ENCODE peak calls at places on chromosomes 11 and 22, in ten cellular contexts. H is NCI-H1105; X is HCT116; C is Calu3; U is stimulated activated CD4-positive, alpha-beta T cell treated with anti-CD3 and anti-CD28 coated beads, Interleukin-1b, Interleukin-23, amount 100 ng/mL, for 1 hour; V is psoas muscle; O is AML-193; L is hepatocyte; A is fibroblast of lung; N is astrocyte of the spinal cord. E is an unnamed sample.
A peak's percentile ranks its signal among the peaks of the same experiment; 100 is the strongest.

GRCh38 chr22:33969052-33969451 is 48.8 kb upstream of the LARGE1 start:
- DNase-seq in L (peak; percentile 52), H (no peak), U (no peak), X (no peak), C (peak; percentile 1), O (no peak), V (no peak), A (no peak), N (no peak), E (no peak)

GRCh38 chr22:36405671-36406070 is 17.9 kb upstream of the MYH9 start:
- DNase-seq in V (no peak), C (peak; percentile 40), N (no peak), O (peak; percentile 96), A (peak; percentile 45), X (no peak), U (no peak), H (no peak), L (no peak), E (no peak)

GRCh38 chr22:22576244-22576988 is 17.4 kb upstream of the PRAME start:
- DNase-seq in N (peak; percentile 27), H (peak; percentile 21), L (peak; percentile 76), U (no peak), V (peak; percentile 64), O (no peak), X (peak; percentile 29), A (peak; percentile 43), C (peak; percentile 81), E (no peak)

GRCh38 chr11:43517518-43517917 is 158.8 kb downstream of the TTC17 start:
- DNase-seq in N (no peak), C (no peak), A (no peak), V (no peak), X (no peak), O (no peak), H (no peak), L (no peak), U (no peak), E (no peak)

GRCh38 chr22:43883012-43883661 is 8.7 kb downstream of the PNPLA5 start:
- DNase-seq in X (peak; percentile 81), V (peak; percentile 36), L (peak; percentile 78), N (peak; percentile 68), H (peak; percentile 55), O (peak; percentile 49), C (peak; percentile 79), U (no peak), A (peak; percentile 79), E (no peak)

GRCh38 chr11:28760676-28761390 is 652.6 kb downstream of the METTL15 start:
- DNase-seq in U (no peak), H (peak; percentile 58), N (peak; percentile 69), L (no peak), X (no peak), C (peak; percentile 48), V (no peak), O (no peak), A (no peak), E (peak; percentile 36)

GRCh38 chr11:65586676-65587075 is 8.9 kb downstream of the KCNK7 start:
- DNase-seq in N (no peak), O (no peak), C (no peak), U (no peak), V (peak; percentile 77), H (no peak), L (no peak), A (peak; percentile 26), X (no peak), E (no peak)

GRCh38 chr11:86952221-86952875 is 2.8 kb downstream of the FZD4 start:
- DNase-seq in V (no peak), X (no peak), H (no peak), L (no peak), O (no peak), C (no peak), A (no peak), N (no peak), U (no peak), E (no peak)

GRCh38 chr22:37427128-37427710 is at the start of gene ELFN2:
- DNase-seq in L (peak; percentile 51), V (no peak), N (peak; percentile 20), X (no peak), H (no peak), U (no peak), O (no peak), A (peak; percentile 12), C (peak; percentile 47), E (no peak)

GRCh38 chr11:70077411-70078094 is 564 bp upstream of the ANO1 start:
- DNase-seq in O (no peak), V (no peak), H (no peak), X (no peak), A (no peak), N (no peak), U (no peak), L (no peak), C (no peak), E (no peak)

GRCh38 chr11:199004-199581 is 6.2 kb downstream of the SCGB1C1 start:
- DNase-seq in H (no peak), L (no peak), V (no peak), X (no peak), A (no peak), C (no peak), O (no peak), N (no peak), U (no peak), E (no peak)

GRCh38 chr11:75301131-75301530 is 50.3 kb downstream of the ARRB1 start:
- DNase-seq in N (no peak), O (no peak), U (no peak), L (no peak), A (no peak), V (peak; percentile 36), C (no peak), X (no peak), H (no peak), E (no peak)

GRCh38 chr22:48945621-48946458 is 881.8 kb downstream of the BRD1 start:
- DNase-seq in U (no peak), C (no peak), A (no peak), X (no peak), H (no peak), O (no peak), L (no peak), N (no peak), V (no peak), E (no peak)

GRCh38 chr11:61815790-61816735 is 740 bp downstream of the FADS1 start:
- DNase-seq in U (no peak), X (peak; percentile 27), V (peak; percentile 81), A (peak; percentile 67), C (peak; percentile 66), H (peak; percentile 63), L (peak; percentile 81), N (peak; percentile 74), O (peak; percentile 40), E (no peak)

GRCh38 chr11:47847892-47848635 is at the start of gene NUP160:
- DNase-seq in C (peak; percentile 91), U (peak; percentile 51), L (peak; percentile 86), A (peak; percentile 45), X (peak; percentile 23), N (peak; percentile 68), V (peak; percentile 92), H (peak; percentile 73), O (peak; percentile 70), E (no peak)

GRCh38 chr11:65311197-65311631 is 3.5 kb upstream of the CDC42EP2 start:
- DNase-seq in C (peak; percentile 60), H (no peak), N (peak; percentile 23), V (no peak), O (no peak), U (no peak), L (no peak), A (peak; percentile 81), X (no peak), E (no peak)

GRCh38 chr22:45318168-45318557 is 8.4 kb downstream of the FAM118A start:
- DNase-seq in V (peak; percentile 83), L (peak; percentile 84), O (no peak), U (peak; percentile 65), N (peak; percentile 95), C (peak; percentile 56), H (peak; percentile 84), A (peak; percentile 93), X (no peak), E (peak; percentile 77)

GRCh38 chr11:111429066-111429506 is 50.0 kb upstream of the POU2AF1 start:
- DNase-seq in U (no peak), O (peak; percentile 68), H (peak; percentile 47), L (peak; percentile 51), N (peak; percentile 36), X (peak; percentile 39), V (peak; percentile 65), A (peak; percentile 71), C (peak; percentile 54), E (peak; percentile 17)

GRCh38 chr22:27489265-27489675 is 312.3 kb downstream of the MN1 start:
- DNase-seq in U (no peak), N (peak; percentile 46), A (peak; percentile 21), H (no peak), X (no peak), L (peak; percentile 85), O (no peak), V (no peak), C (peak; percentile 60), E (peak; percentile 62)